ENCODE peak calls at places on chromosome 7, in five cellular contexts. N is uterus, J is stomach, C is endothelial cell of umbilical vein, U is right lobe of liver. H is an unnamed sample.

GRCh38 chr7:35805876-35806275 is 5.0 kb downstream of the SEPTIN7 start:
- DNase-seq in U (no peak), J (no peak), N (no peak), C (no peak), H (no peak)

GRCh38 chr7:145169908-145170307 is 334.1 kb upstream of the TPK1 start:
- DNase-seq in C (no peak), J (no peak), U (no peak), N (no peak), H (no peak)

GRCh38 chr7:4854916-4855315 is 6.9 kb downstream of the PAPOLB start:
- DNase-seq in U (no peak), N (no peak), C (no peak), J (no peak), H (no peak)

GRCh38 chr7:39605087-39605486 is 18.3 kb upstream of the RALA start:
- DNase-seq in J (no peak), U (no peak), N (no peak), C (no peak), H (no peak)

GRCh38 chr7:49643750-49644149 is 129.7 kb upstream of the VWC2 start:
- DNase-seq in C (no peak), U (no peak), J (no peak), N (no peak), H (no peak)

GRCh38 chr7:70727861-70728260 is 404.1 kb upstream of the GALNT17 start:
- DNase-seq in C (no peak), U (no peak), J (no peak), N (no peak), H (no peak)

GRCh38 chr7:129824291-129825004 is 128.3 kb downstream of the UBE2H start:
- DNase-seq in J (no peak), U (no peak), N (no peak), C (no peak), H (no peak)

GRCh38 chr7:143318661-143319060 is 2.8 kb downstream of the CLCN1 start:
- DNase-seq in J (no peak), U (peak), C (no peak), N (peak), H (no peak)

GRCh38 chr7:4021413-4021812 is 660.7 kb upstream of the FOXK1 start:
- DNase-seq in C (no peak), J (no peak), U (no peak), N (no peak), H (no peak)

GRCh38 chr7:27933691-27934565 is 194.0 kb downstream of the TAX1BP1 start:
- DNase-seq in C (peak), U (no peak), N (no peak), J (no peak), H (no peak)

GRCh38 chr7:36088966-36089365 is 64.1 kb upstream of the EEPD1 start:
- DNase-seq in J (no peak), C (no peak), N (no peak), U (no peak), H (no peak)

GRCh38 chr7:128191136-128191844 is 49.8 kb upstream of the LEP start:
- DNase-seq in N (no peak), U (no peak), C (no peak), J (no peak), H (no peak)

GRCh38 chr7:122803851-122804250 is 82.4 kb downstream of the CADPS2 start:
- DNase-seq in J (no peak), U (no peak), C (no peak), N (no peak), H (no peak)

GRCh38 chr7:54960517-54960916 is 58.3 kb upstream of the EGFR start:
- DNase-seq in U (no peak), C (peak), J (no peak), N (no peak), H (no peak)

GRCh38 chr7:26182283-26182682 is 18.3 kb downstream of the HNRNPA2B1 start:
- DNase-seq in J (no peak), N (no peak), C (no peak), U (no peak), H (no peak)

GRCh38 chr7:30988346-30989005 is 24.7 kb downstream of the GHRHR start:
- DNase-seq in N (peak), U (peak), C (no peak), J (peak), H (no peak)

GRCh38 chr7:47739901-47740300 is 158.0 kb upstream of the TNS3 start:
- DNase-seq in J (no peak), C (no peak), N (no peak), U (no peak), H (no peak)

GRCh38 chr7:5322621-5323410 is 40.1 kb downstream of the SLC29A4 start:
- DNase-seq in N (no peak), J (no peak), U (no peak), C (no peak), H (no peak)

GRCh38 chr7:14197280-14197679 is 207.8 kb upstream of the ETV1 start:
- DNase-seq in C (no peak), J (no peak), U (no peak), N (no peak), H (no peak)

GRCh38 chr7:12583922-12584321 is 13.4 kb downstream of the SCIN start:
- DNase-seq in C (no peak), U (no peak), J (no peak), N (no peak), H (no peak)

GRCh38 chr7:101333912-101334311 is 12.3 kb upstream of the IFT22 start:
- DNase-seq in U (no peak), N (no peak), C (no peak), J (no peak), H (no peak)

GRCh38 chr7:49295136-49295535 is 370.8 kb downstream of the CDC14C start:
- DNase-seq in J (no peak), N (no peak), U (no peak), C (no peak), H (no peak)

GRCh38 chr7:23357190-23358093 is 58.3 kb downstream of the MALSU1 start:
- DNase-seq in N (no peak), J (no peak), C (peak), U (no peak), H (peak)

GRCh38 chr7:11206131-11206921 is 232.7 kb downstream of the PHF14 start:
- DNase-seq in N (no peak), U (no peak), J (no peak), C (peak), H (no peak)

GRCh38 chr7:124692420-124692819 is 73.2 kb downstream of the GPR37 start:
- DNase-seq in C (no peak), J (no peak), N (no peak), U (no peak), H (no peak)

GRCh38 chr7:22216832-22217475 is 140.0 kb downstream of the RAPGEF5 start:
- DNase-seq in N (no peak), C (peak), J (no peak), U (no peak), H (no peak)

GRCh38 chr7:74228951-74229900 is 19.4 kb downstream of the LAT2 start:
- DNase-seq in C (no peak), N (no peak), U (no peak), J (no peak), H (no peak)
- TF ChIP-seq POLR2A in C (no peak), N (no peak), U (no peak), J (no peak), H (no peak)

GRCh38 chr7:55973747-55974250 is 9.4 kb downstream of the NIPSNAP2 start:
- DNase-seq in N (no peak), J (no peak), U (no peak), C (no peak), H (no peak)

GRCh38 chr7:55969391-55969790 is 5.0 kb downstream of the NIPSNAP2 start:
- DNase-seq in J (no peak), N (no peak), C (no peak), U (no peak), H (no peak)

GRCh38 chr7:55966851-55967250 is 2.5 kb downstream of the NIPSNAP2 start:
- DNase-seq in U (no peak), C (no peak), N (no peak), J (no peak), H (no peak)

GRCh38 chr7:55970561-55970960 is 6.2 kb downstream of the NIPSNAP2 start:
- DNase-seq in U (no peak), N (no peak), J (no peak), C (no peak), H (no peak)

DNA sequence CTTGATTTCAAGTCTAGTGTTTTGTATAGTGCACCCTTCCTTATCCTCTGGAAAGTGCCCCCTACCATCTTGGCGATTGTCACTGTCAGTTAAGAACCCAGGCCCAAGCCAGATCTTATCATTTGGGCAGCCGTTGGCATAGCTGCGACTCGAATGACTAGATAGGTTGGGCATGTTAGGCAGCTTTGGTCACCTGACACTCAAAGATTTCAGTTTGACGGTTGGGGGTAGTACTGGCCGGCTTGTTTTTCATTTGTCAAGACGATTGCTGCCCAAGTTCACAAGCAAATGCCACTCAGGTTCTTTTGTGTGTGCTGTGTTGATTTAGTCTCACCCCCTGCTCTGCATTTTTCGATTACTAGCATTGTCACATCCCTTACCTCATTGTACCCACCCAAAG is 6.7 kb downstream of the NIPSNAP2 start:
- DNase-seq in C (no peak), J (no peak), U (no peak), N (no peak), H (peak)
- TF ChIP-seq POLR2A in C (no peak), J (no peak), U (no peak), N (no peak), H (peak)

GRCh38 chr7:73983437-73984164 is 44.4 kb upstream of the ELN start:
- DNase-seq in J (no peak), N (peak), C (no peak), U (no peak), H (no peak)

GRCh38 chr7:73986158-73986631 is 41.8 kb upstream of the ELN start:
- DNase-seq in U (no peak), C (no peak), J (peak), N (peak), H (no peak)

GRCh38 chr7:73985737-73986141 is 42.2 kb upstream of the ELN start:
- DNase-seq in J (no peak), N (no peak), C (no peak), U (no peak), H (no peak)

GRCh38 chr7:73987298-73987697 is 40.7 kb upstream of the ELN start:
- DNase-seq in U (no peak), J (no peak), N (no peak), C (no peak), H (no peak)

DNA sequence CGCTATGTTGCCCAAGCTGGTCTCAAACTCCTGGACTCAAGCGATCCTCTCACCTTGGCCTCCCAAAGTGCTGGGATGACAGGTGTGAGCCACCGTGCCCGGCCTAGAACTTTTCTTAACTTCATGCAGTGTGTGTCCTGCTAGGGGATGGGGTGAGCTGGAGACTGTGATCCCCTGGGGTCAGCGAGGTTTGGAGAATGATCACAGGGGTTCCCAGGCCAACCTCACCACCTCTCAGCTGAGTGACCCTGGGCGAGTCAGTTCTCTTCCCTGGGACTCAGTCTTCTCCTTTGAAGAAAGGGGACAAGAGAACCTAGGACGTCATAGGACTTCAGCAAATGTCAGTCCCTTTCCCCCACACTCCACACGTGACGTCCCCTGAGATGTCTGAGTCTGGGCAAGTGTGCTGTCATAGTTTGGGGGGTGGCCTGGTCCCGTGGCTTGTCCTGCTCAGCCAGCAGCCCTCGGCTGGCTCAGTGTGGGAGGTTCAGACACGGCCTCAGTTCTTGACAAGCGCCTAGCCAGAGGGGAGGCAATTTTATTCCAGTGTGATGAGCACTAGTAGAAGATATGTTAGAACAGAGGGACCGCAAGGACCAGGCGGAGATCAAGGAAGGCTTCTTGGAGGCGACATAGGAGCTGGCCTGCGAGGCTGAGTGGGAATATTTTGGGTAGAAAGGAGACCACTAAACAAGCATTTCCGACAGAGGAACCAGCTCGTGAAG is 43.3 kb upstream of the ELN start:
- DNase-seq in U (no peak), J (no peak), N (no peak), C (no peak), H (no peak)
- TF ChIP-seq POLR2A in U (no peak), J (no peak), N (no peak), C (no peak), H (no peak)

DNA sequence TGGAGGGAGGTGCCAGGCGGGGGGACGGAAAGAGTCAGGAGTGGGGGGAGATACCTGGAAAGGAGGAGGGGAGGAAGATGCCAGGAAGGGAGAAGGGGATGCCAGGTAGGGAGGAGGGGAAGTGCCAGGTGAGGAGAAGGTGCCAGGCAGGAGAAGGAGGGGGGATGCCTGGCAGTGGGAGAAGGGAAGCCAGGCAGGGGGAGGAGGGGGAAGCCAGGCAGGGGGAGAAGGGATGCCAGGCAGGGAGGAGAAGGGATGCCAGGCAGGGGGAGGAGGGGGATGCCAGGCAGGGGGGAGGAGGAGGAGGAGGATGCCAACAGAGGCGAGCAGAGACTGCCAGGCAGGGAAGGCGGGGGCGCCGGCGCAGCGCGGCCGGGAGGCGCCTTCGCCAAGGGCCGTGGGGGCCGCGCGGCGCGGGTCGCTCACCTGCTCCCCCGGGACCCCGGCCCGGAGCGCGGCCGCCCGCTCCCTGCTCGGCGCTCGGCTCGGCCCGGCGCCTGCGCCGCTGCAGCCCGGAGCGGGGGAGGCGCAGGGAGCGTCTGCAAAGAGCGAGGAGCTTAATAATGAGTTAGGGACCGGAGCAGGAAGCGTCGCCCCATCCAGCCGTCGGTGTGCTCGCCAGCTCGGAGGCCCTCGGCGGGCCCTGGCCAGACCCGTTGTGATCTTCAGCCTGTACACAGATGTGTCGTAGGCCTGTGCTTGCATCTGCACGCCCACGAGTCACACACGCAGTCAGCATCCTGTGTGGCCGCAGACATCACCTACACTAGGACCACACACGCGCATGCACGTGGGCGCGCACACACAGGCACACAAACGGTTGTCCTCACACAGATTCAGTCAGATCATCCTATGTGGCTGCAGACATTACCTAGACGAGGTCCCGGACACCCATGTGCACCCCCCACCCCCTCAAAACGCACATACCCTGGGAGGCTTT is 28.4 kb upstream of the SMARCD3 start:
- DNase-seq in U (no peak), C (peak), J (peak), N (peak), H (no peak)
- TF ChIP-seq POLR2A in U (no peak), C (no peak), J (no peak), N (no peak), H (no peak)